ENCODE peak calls at places on chromosomes 5 and 9, in five cellular contexts. C, F, P, Y and H are unnamed samples.

GRCh38 chr5:172343741-172344140 is 60.2 kb upstream of the UBTD2 start:
- DNase-seq in C (no peak), F (no peak), P (no peak), Y (no peak), H (no peak)

GRCh38 chr5:173001229-173001841 is 17.8 kb downstream of the ATP6V0E1 start:
- DNase-seq in C (no peak), F (no peak), P (no peak), Y (no peak), H (no peak)

GRCh38 chr5:31364881-31365636 is 166.8 kb downstream of the DROSHA start:
- DNase-seq in C (no peak), F (no peak), P (no peak), Y (no peak), H (no peak)

GRCh38 chr9:87198716-87199115 is 251.4 kb upstream of the GAS1 start:
- DNase-seq in C (no peak), F (no peak), P (no peak), Y (no peak), H (no peak)

GRCh38 chr5:143850050-143850713 is 38.2 kb downstream of the HMHB1 start:
- DNase-seq in C (no peak), F (no peak), P (no peak), Y (no peak), H (no peak)

GRCh38 chr5:78002690-78003089 is 226.6 kb upstream of the TBCA start:
- DNase-seq in C (no peak), F (no peak), P (no peak), Y (no peak), H (no peak)

GRCh38 chr5:1343931-1344901 is 683 bp downstream of the CLPTM1L start:
- DNase-seq in C (peak; percentile 74), F (no peak), P (no peak), Y (no peak), H (no peak)

GRCh38 chr5:135569755-135570452 is 8.9 kb downstream of the CXCL14 start:
- DNase-seq in C (no peak), F (no peak), P (no peak), Y (no peak), H (no peak)

GRCh38 chr5:131491749-131492148 is 143.3 kb downstream of the RAPGEF6 start:
- DNase-seq in C (no peak), F (no peak), P (no peak), Y (no peak), H (no peak)

GRCh38 chr9:1222511-1222910 is 172.4 kb downstream of the DMRT2 start:
- DNase-seq in C (no peak), F (no peak), P (no peak), Y (no peak), H (no peak)

GRCh38 chr9:72844440-72844768 is 108.4 kb downstream of the ALDH1A1 start:
- DNase-seq in C (no peak), F (no peak), P (no peak), Y (no peak), H (no peak)

GRCh38 chr5:142040285-142040684 is 27.5 kb upstream of the GNPDA1 start:
- DNase-seq in C (no peak), F (no peak), P (no peak), Y (no peak), H (no peak)

GRCh38 chr9:135978650-135979461 is 17.7 kb upstream of the UBAC1 start:
- DNase-seq in C (peak; percentile 77), F (no peak), P (peak; percentile 77), Y (peak; percentile 48), H (no peak)

GRCh38 chr5:126694403-126694802 is 82.5 kb upstream of the LMNB1 start:
- DNase-seq in C (no peak), F (no peak), P (no peak), Y (no peak), H (no peak)

GRCh38 chr5:7534505-7534904 is 138.6 kb downstream of the ADCY2 start:
- DNase-seq in C (no peak), F (no peak), P (no peak), Y (no peak), H (no peak)

GRCh38 chr9:89677696-89678393 is 73.0 kb downstream of the GADD45G start:
- DNase-seq in C (no peak), F (no peak), P (no peak), Y (no peak), H (no peak)

GRCh38 chr5:56164371-56164770 is 68.8 kb downstream of the ANKRD55 start:
- DNase-seq in C (no peak), F (no peak), P (no peak), Y (no peak), H (no peak)

GRCh38 chr5:17219006-17219422 is 1.6 kb downstream of the BASP1 start:
- DNase-seq in C (peak; percentile 49), F (no peak), P (no peak), Y (no peak), H (peak; percentile 63)

GRCh38 chr5:154709368-154710305 is 45.5 kb upstream of the LARP1 start:
- DNase-seq in C (no peak), F (no peak), P (no peak), Y (no peak), H (no peak)

GRCh38 chr9:90907056-90907445 is 105.4 kb downstream of the SYK start:
- DNase-seq in C (no peak), F (no peak), P (no peak), Y (no peak), H (no peak)

GRCh38 chr5:159149085-159149484 is 49.4 kb upstream of the EBF1 start:
- DNase-seq in C (no peak), F (no peak), P (no peak), Y (no peak), H (no peak)

GRCh38 chr5:153756540-153756939 is 266.1 kb downstream of the GRIA1 start:
- DNase-seq in C (no peak), F (no peak), P (no peak), Y (no peak), H (no peak)

GRCh38 chr5:73661753-73662152 is 35.8 kb downstream of the ARHGEF28 start:
- DNase-seq in C (no peak), F (no peak), P (no peak), Y (no peak), H (no peak)

GRCh38 chr5:1471240-1471853 is 26.1 kb upstream of the SLC6A3 start:
- DNase-seq in C (peak; percentile 3), F (no peak), P (no peak), Y (no peak), H (peak; percentile 48)

GRCh38 chr5:140043508-140043872 is 391 bp upstream of the NRG2 start:
- DNase-seq in C (no peak), F (no peak), P (no peak), Y (no peak), H (peak; percentile 62)

GRCh38 chr9:89826186-89826585 is 221.4 kb downstream of the GADD45G start:
- DNase-seq in C (no peak), F (no peak), P (no peak), Y (no peak), H (no peak)

GRCh38 chr5:102241809-102242421 is 54.2 kb downstream of the SLCO4C1 start:
- DNase-seq in C (no peak), F (no peak), P (no peak), Y (no peak), H (no peak)

GRCh38 chr5:142874537-142874936 is 104.4 kb downstream of the ARHGAP26 start:
- DNase-seq in C (peak; percentile 94), F (no peak), P (no peak), Y (no peak), H (peak; percentile 94)

GRCh38 chr9:136151848-136152542 is 33.3 kb upstream of the TMEM250 start:
- DNase-seq in C (peak; percentile 6), F (no peak), P (no peak), Y (no peak), H (no peak)

DNA sequence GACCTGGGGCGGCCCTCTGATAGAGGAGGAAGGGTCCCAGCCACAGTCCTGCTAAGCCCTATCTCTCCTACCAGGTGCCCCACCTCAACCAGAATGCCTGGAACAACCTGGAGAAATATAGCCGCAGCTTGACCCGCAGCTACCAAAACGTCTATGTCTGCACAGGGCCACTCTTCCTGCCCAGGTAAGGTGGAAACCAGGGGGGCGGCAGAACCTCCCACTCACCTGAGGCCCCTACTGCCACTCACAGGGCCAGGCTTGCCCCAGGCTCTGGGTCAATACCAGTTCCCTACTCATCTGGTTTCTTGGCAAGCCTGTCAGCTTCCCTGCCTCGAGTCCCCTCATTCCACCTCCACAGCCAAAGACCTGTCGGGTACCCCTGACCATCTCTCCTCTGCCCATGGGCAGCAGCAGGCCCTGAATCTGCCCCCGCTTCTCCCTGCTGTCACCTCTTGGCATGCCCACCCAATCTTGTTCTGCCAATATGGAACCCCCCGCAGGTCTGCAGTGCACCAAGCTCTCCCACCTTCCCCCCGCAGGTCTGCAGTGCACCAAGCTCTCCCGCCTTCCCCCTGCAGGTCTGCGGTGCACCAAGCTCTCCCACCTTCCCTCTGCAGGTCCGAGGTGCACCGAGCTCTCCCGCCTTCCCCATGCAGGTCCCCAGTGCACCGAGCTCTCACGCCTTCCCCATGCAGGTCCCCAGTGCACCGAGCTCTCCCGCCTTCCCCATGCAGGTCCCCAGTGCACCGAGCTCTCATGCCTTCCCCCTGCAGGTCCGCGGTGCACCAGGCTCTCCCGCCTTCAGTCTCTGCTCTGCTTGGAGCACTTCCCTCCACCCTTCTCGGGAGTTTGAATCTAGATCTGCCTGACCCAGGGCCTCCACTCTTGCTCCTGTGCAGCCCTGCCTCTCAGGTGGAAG is 2.6 kb downstream of the ENDOG start:
- DNase-seq in C (no peak), F (no peak), P (no peak), Y (no peak), H (no peak)
- H3K27ac ChIP-seq in C (no peak overlapping the region), F (no peak overlapping the region), P (no peak overlapping the region), Y (no peak overlapping the region), H (no peak overlapping the region)

GRCh38 chr9:121631978-121632418 is 19.4 kb upstream of the DAB2IP start:
- DNase-seq in C (no peak), F (no peak), P (no peak), Y (no peak), H (no peak)
- H3K4me1 ChIP-seq in C (peaks cover 10% of the 10 kb centered on the region), F (peaks cover 32% of the 10 kb centered on the region), P (no peaks in the 10 kb centered on the region), Y (no peaks in the 10 kb centered on the region), H (peaks cover 15% of the 10 kb centered on the region)

DNA sequence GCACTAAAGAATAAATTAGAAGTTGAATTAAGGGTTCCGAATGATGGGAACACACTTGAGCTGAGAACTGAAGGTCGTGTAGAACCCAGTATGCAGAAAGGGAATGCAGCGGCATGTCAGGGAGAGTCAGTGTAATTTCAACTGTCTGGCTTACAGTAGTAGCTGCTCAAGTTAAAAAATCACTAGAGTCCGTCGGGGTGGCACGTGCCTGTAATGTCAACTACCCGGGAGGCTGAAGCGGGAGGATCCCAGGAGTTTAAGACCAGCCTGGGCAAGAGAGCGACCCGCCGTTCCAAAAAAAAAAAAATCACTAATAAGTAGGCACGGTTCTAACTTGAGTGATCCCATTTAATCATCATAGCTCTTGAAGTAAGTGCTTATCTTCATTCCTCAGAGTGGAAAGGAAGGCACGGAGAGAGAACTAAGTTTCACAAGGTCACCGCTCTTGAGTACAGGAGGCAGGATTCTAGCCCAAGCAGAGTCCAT is 935 bp downstream of the RMRP start:
- DNase-seq in C (no peak), F (no peak), P (no peak), Y (no peak), H (no peak)
- H3K4me3 ChIP-seq in C (peak overlapping the region; percentile 31), F (no peak overlapping the region), P (peak overlapping the region; percentile 90), Y (peak overlapping the region; percentile 94), H (peak overlapping the region; percentile 95)

GRCh38 chr9:21609506-21609905 is 127.4 kb upstream of the IFNE start:
- DNase-seq in C (no peak), F (no peak), P (no peak), Y (no peak), H (no peak)

GRCh38 chr9:21611896-21612295 is 129.8 kb upstream of the IFNE start:
- DNase-seq in C (no peak), F (no peak), P (peak; percentile 22), Y (no peak), H (no peak)

GRCh38 chr9:21605489-21605931 is 123.4 kb upstream of the IFNE start:
- DNase-seq in C (no peak), F (no peak), P (no peak), Y (no peak), H (no peak)

GRCh38 chr9:21607576-21607975 is 125.5 kb upstream of the IFNE start:
- DNase-seq in C (no peak), F (no peak), P (no peak), Y (no peak), H (no peak)

GRCh38 chr9:21608200-21608599 is 126.1 kb upstream of the IFNE start:
- DNase-seq in C (no peak), F (no peak), P (no peak), Y (no peak), H (no peak)
- H3K27ac ChIP-seq in C (no peak overlapping the region), F (no peak overlapping the region), P (no peak overlapping the region), Y (no peak overlapping the region), H (no peak overlapping the region)